ENCODE peak calls at places on chromosomes 7 and 10, in nine cellular contexts. F, R, E, O, P, J, Z, B and G are unnamed samples. For H3K4me1, the result is how much of the 10 kb centered on the place peaks cover.

GRCh38 chr7:47439181-47439667 is 142.7 kb downstream of the TNS3 start:
- DNase-seq in F (no peak), R (no peak), E (no peak), O (no peak), P (no peak), J (no peak), Z (no peak), B (no peak), G (no peak)

GRCh38 chr10:25498645-25499044 is 323.8 kb downstream of the GPR158 start:
- DNase-seq in F (no peak), R (no peak), E (no peak), O (peak), P (no peak), J (no peak), Z (no peak), B (no peak), G (no peak)

GRCh38 chr7:6026917-6027316 is 4.3 kb upstream of the ANKRD61 start:
- DNase-seq in F (no peak), R (no peak), E (no peak), O (no peak), P (no peak), J (no peak), Z (no peak), B (no peak), G (peak)

GRCh38 chr10:132418520-132419416 is 21.8 kb downstream of the PWWP2B start:
- DNase-seq in F (no peak), R (no peak), E (no peak), O (peak), P (peak), J (no peak), Z (no peak), B (no peak), G (no peak)

GRCh38 chr7:116227678-116228239 is 17.4 kb downstream of the TES start:
- DNase-seq in F (no peak), R (no peak), E (peak), O (no peak), P (no peak), J (no peak), Z (no peak), B (no peak), G (no peak)

GRCh38 chr10:48231178-48231577 is 43.3 kb downstream of the FRMPD2 start:
- DNase-seq in F (no peak), R (no peak), E (no peak), O (no peak), P (no peak), J (no peak), Z (no peak), B (no peak), G (no peak)

GRCh38 chr7:33392143-33392542 is 262.8 kb downstream of the BBS9 start:
- DNase-seq in F (no peak), R (no peak), E (no peak), O (no peak), P (no peak), J (no peak), Z (no peak), B (no peak), G (no peak)

GRCh38 chr7:36208997-36209813 is 56.2 kb downstream of the EEPD1 start:
- DNase-seq in F (no peak), R (no peak), E (no peak), O (no peak), P (no peak), J (peak), Z (no peak), B (no peak), G (no peak)

GRCh38 chr7:4730276-4730675 is 45.1 kb upstream of the AP5Z1 start:
- DNase-seq in F (no peak), R (no peak), E (no peak), O (no peak), P (no peak), J (no peak), Z (no peak), B (no peak), G (no peak)

GRCh38 chr10:110387983-110388681 is 83.4 kb upstream of the SMNDC1 start:
- DNase-seq in F (no peak), R (no peak), E (peak), O (no peak), P (no peak), J (peak), Z (no peak), B (no peak), G (no peak)

GRCh38 chr10:22505923-22506685 is 160.8 kb downstream of the SPAG6 start:
- DNase-seq in F (no peak), R (no peak), E (no peak), O (no peak), P (no peak), J (peak), Z (no peak), B (no peak), G (no peak)

GRCh38 chr7:158758563-158759244 is 54.1 kb upstream of the NCAPG2 start:
- DNase-seq in F (no peak), R (no peak), E (no peak), O (no peak), P (no peak), J (no peak), Z (no peak), B (no peak), G (no peak)

GRCh38 chr7:155793720-155794119 is 18.5 kb downstream of the SHH start:
- DNase-seq in F (no peak), R (no peak), E (no peak), O (no peak), P (no peak), J (no peak), Z (no peak), B (no peak), G (no peak)

GRCh38 chr10:76026931-76027330 is 595.5 kb downstream of the LRMDA start:
- DNase-seq in F (no peak), R (no peak), E (no peak), O (peak), P (no peak), J (no peak), Z (no peak), B (no peak), G (no peak)

GRCh38 chr10:30791197-30791611 is 161.7 kb upstream of the LYZL2 start:
- DNase-seq in F (no peak), R (no peak), E (no peak), O (no peak), P (no peak), J (no peak), Z (no peak), B (no peak), G (no peak)

GRCh38 chr7:81812514-81813472 is 42.9 kb upstream of the HGF start:
- DNase-seq in F (no peak), R (no peak), E (no peak), O (no peak), P (no peak), J (no peak), Z (no peak), B (no peak), G (no peak)

GRCh38 chr7:105519353-105519752 is 2.7 kb downstream of the PUS7 start:
- DNase-seq in F (no peak), R (no peak), E (peak), O (no peak), P (no peak), J (no peak), Z (no peak), B (no peak), G (no peak)

GRCh38 chr7:119935418-119936025 is 337.5 kb upstream of the KCND2 start:
- DNase-seq in F (no peak), R (no peak), E (peak), O (peak), P (no peak), J (no peak), Z (no peak), B (no peak), G (no peak)

GRCh38 chr7:158863611-158864506 is 7.5 kb downstream of the DYNC2I1 start:
- DNase-seq in F (peak), R (peak), E (peak), O (peak), P (peak), J (peak), Z (no peak), B (peak), G (peak)

GRCh38 chr7:28669329-28669728 is 257.0 kb downstream of the CREB5 start:
- DNase-seq in F (no peak), R (no peak), E (no peak), O (no peak), P (no peak), J (no peak), Z (no peak), B (no peak), G (no peak)

GRCh38 chr7:134619627-134620331 is 26.9 kb upstream of the BPGM start:
- DNase-seq in F (no peak), R (no peak), E (peak), O (no peak), P (no peak), J (no peak), Z (no peak), B (no peak), G (no peak)

GRCh38 chr10:110376021-110376773 is 71.5 kb upstream of the SMNDC1 start:
- DNase-seq in F (peak), R (no peak), E (no peak), O (no peak), P (peak), J (no peak), Z (no peak), B (peak), G (peak)

GRCh38 chr7:1058311-1058710 is 14.0 kb downstream of the GPR146 start:
- DNase-seq in F (no peak), R (no peak), E (no peak), O (no peak), P (no peak), J (no peak), Z (no peak), B (no peak), G (no peak)
- H3K4me1 ChIP-seq in F (half or more), R (under half), E (under half), O (under half), P (under half), J (under half), Z (half or more), B (under half), G (under half)

GRCh38 chr10:118965636-118966035 is 63.9 kb upstream of the NANOS1 start:
- DNase-seq in F (no peak), R (no peak), E (no peak), O (no peak), P (no peak), J (no peak), Z (no peak), B (no peak), G (no peak)
- H3K4me1 ChIP-seq in F (under half), R (under half), E (under half), O (under half), P (under half), J (under half), Z (under half), B (under half), G (under half)

DNA sequence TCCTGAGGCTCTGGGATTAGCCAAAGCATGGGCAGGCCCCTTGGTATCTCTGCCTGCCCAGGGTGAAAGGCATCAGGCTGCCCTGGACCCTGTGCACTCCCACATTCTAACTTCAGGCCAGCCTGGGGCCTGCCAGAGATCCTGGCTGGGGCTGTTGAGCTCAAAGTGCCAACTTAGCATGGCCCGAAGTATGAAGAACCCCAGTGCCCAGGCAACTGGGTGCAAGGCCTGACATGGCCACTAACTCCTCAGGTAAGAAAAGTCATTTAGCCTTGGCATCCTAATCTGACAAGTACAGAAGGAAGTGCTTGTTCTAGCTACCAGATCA is 43.2 kb downstream of the FAM53B start:
- DNase-seq in F (no peak), R (no peak), E (no peak), O (no peak), P (no peak), J (no peak), Z (no peak), B (no peak), G (peak)
- H3K4me1 ChIP-seq in F (half or more), R (under half), E (under half), O (under half), P (half or more), J (half or more), Z (half or more), B (half or more), G (half or more)

DNA sequence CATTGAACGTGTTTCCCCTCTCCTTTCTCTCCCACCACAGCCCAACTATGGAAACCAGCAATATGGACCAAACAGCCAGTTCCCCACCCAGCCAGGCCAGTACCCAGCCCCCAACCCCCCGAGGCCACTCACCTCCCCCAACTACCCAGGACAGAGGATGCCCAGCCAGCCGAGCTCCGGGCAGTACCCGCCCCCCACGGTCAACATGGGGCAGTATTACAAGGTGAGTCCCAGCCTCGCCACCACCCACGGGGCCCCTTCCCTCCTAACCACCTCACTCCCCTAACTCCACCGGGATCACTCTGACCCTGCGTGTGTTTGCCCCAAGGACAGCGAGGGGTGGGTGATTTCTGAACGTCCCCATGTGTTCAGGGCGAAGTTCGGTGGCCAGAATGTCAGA is 50.8 kb upstream of the PPIF start:
- DNase-seq in F (no peak), R (no peak), E (no peak), O (no peak), P (no peak), J (no peak), Z (no peak), B (no peak), G (no peak)
- H3K4me1 ChIP-seq in F (half or more), R (under half), E (under half), O (under half), P (under half), J (under half), Z (under half), B (under half), G (under half)

GRCh38 chr7:46033592-46033991 is 112.5 kb upstream of the IGFBP3 start:
- DNase-seq in F (no peak), R (no peak), E (no peak), O (no peak), P (peak), J (no peak), Z (no peak), B (peak), G (no peak)

GRCh38 chr7:46035166-46035565 is 114.1 kb upstream of the IGFBP3 start:
- DNase-seq in F (no peak), R (no peak), E (no peak), O (no peak), P (no peak), J (no peak), Z (no peak), B (no peak), G (no peak)

GRCh38 chr7:46034056-46034768 is 113.1 kb upstream of the IGFBP3 start:
- DNase-seq in F (no peak), R (no peak), E (peak), O (no peak), P (no peak), J (no peak), Z (no peak), B (no peak), G (no peak)

GRCh38 chr7:46032936-46033335 is 111.9 kb upstream of the IGFBP3 start:
- DNase-seq in F (no peak), R (no peak), E (peak), O (no peak), P (no peak), J (no peak), Z (no peak), B (no peak), G (no peak)

DNA sequence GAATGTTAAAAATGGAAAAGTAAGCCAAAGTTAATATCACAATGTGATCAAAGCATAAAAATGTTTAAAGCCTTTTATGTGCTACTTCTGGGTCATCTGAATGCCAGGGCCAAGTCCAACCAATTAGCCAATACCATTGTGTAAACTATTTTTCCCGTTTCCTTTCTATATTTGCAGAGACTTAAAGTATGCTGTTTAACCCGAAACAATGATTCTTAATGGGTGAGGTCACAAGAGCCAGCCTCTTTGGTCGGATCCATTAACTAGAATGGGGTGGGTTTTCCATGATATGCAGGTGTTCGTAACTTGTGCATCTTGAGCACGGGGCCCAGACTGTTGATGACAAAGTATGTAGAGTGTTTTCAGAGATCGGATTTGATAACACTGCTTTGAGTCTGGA is 111.3 kb upstream of the IGFBP3 start:
- DNase-seq in F (no peak), R (no peak), E (no peak), O (no peak), P (no peak), J (no peak), Z (no peak), B (no peak), G (no peak)
- H3K4me1 ChIP-seq in F (under half), R (under half), E (under half), O (under half), P (under half), J (under half), Z (under half), B (under half), G (under half)

GRCh38 chr7:151010002-151010306 is 14.3 kb downstream of the ATG9B start:
- DNase-seq in F (no peak), R (no peak), E (no peak), O (no peak), P (no peak), J (no peak), Z (no peak), B (no peak), G (no peak)
- H3K4me1 ChIP-seq in F (half or more), R (under half), E (under half), O (under half), P (under half), J (half or more), Z (under half), B (under half), G (under half)